ENCODE peak calls at places on chromosome 11, in nine cellular contexts. One of them, this sample, is unnamed.

GRCh38 chr11:1054143-1055108 is 17.9 kb upstream of the MUC6 start:
- DNase-seq in CD8-positive, alpha-beta memory T cell: no peak
- DNase-seq in ureter: no peak
- DNase-seq in dermis microvascular lymphatic vessel endothelial cell: no peak
- DNase-seq in putamen: no peak
- DNase-seq in brain microvascular endothelial cell: no peak
- DNase-seq in activated CD8-positive, alpha-beta memory T cell treated with anti-CD3 and anti-CD28 coated beads for 24 hours: no peak
- DNase-seq in ACHN: no peak
- DNase-seq in transverse colon: peak; percentile 87
- DNase-seq in this sample: no peak

GRCh38 chr11:109521571-109522086 is 99.6 kb downstream of the C11orf87 start:
- DNase-seq in CD8-positive, alpha-beta memory T cell: no peak
- DNase-seq in activated CD8-positive, alpha-beta memory T cell treated with anti-CD3 and anti-CD28 coated beads for 24 hours: no peak
- DNase-seq in ureter: no peak
- DNase-seq in putamen: no peak
- DNase-seq in dermis microvascular lymphatic vessel endothelial cell: no peak
- DNase-seq in transverse colon: no peak
- DNase-seq in brain microvascular endothelial cell: no peak
- DNase-seq in ACHN: no peak
- DNase-seq in this sample: no peak

GRCh38 chr11:24386551-24387404 is 110.1 kb upstream of the LUZP2 start:
- DNase-seq in putamen: no peak
- DNase-seq in dermis microvascular lymphatic vessel endothelial cell: peak; percentile 12
- DNase-seq in activated CD8-positive, alpha-beta memory T cell treated with anti-CD3 and anti-CD28 coated beads for 24 hours: no peak
- DNase-seq in ureter: no peak
- DNase-seq in transverse colon: no peak
- DNase-seq in brain microvascular endothelial cell: peak; percentile 48
- DNase-seq in ACHN: peak; percentile 35
- DNase-seq in CD8-positive, alpha-beta memory T cell: no peak
- DNase-seq in this sample: no peak

GRCh38 chr11:108112059-108112458 is 9.3 kb upstream of the ACAT1 start:
- DNase-seq in dermis microvascular lymphatic vessel endothelial cell: no peak
- DNase-seq in ureter: no peak
- DNase-seq in ACHN: no peak
- DNase-seq in activated CD8-positive, alpha-beta memory T cell treated with anti-CD3 and anti-CD28 coated beads for 24 hours: no peak
- DNase-seq in putamen: no peak
- DNase-seq in transverse colon: no peak
- DNase-seq in CD8-positive, alpha-beta memory T cell: no peak
- DNase-seq in brain microvascular endothelial cell: peak; percentile 65
- DNase-seq in this sample: no peak

GRCh38 chr11:19419813-19420212 is 179.1 kb upstream of the E2F8 start:
- DNase-seq in brain microvascular endothelial cell: no peak
- DNase-seq in ACHN: no peak
- DNase-seq in CD8-positive, alpha-beta memory T cell: no peak
- DNase-seq in putamen: no peak
- DNase-seq in activated CD8-positive, alpha-beta memory T cell treated with anti-CD3 and anti-CD28 coated beads for 24 hours: no peak
- DNase-seq in transverse colon: no peak
- DNase-seq in ureter: no peak
- DNase-seq in dermis microvascular lymphatic vessel endothelial cell: no peak
- DNase-seq in this sample: no peak

GRCh38 chr11:135027461-135027860 is 615.4 kb upstream of the B3GAT1 start:
- DNase-seq in CD8-positive, alpha-beta memory T cell: no peak
- DNase-seq in transverse colon: peak; percentile 11
- DNase-seq in brain microvascular endothelial cell: peak; percentile 42
- DNase-seq in activated CD8-positive, alpha-beta memory T cell treated with anti-CD3 and anti-CD28 coated beads for 24 hours: no peak
- DNase-seq in putamen: no peak
- DNase-seq in ACHN: peak; percentile 31
- DNase-seq in ureter: no peak
- DNase-seq in dermis microvascular lymphatic vessel endothelial cell: peak; percentile 55
- DNase-seq in this sample: no peak

GRCh38 chr11:7563269-7563668 is 49.5 kb downstream of the PPFIBP2 start:
- DNase-seq in brain microvascular endothelial cell: no peak
- DNase-seq in putamen: no peak
- DNase-seq in dermis microvascular lymphatic vessel endothelial cell: no peak
- DNase-seq in transverse colon: no peak
- DNase-seq in ureter: no peak
- DNase-seq in CD8-positive, alpha-beta memory T cell: no peak
- DNase-seq in activated CD8-positive, alpha-beta memory T cell treated with anti-CD3 and anti-CD28 coated beads for 24 hours: no peak
- DNase-seq in ACHN: no peak
- DNase-seq in this sample: no peak

GRCh38 chr11:63667993-63668392 is 3.2 kb downstream of the ATL3 start:
- DNase-seq in ACHN: peak; percentile 73
- DNase-seq in ureter: no peak
- DNase-seq in dermis microvascular lymphatic vessel endothelial cell: peak; percentile 63
- DNase-seq in putamen: no peak
- DNase-seq in activated CD8-positive, alpha-beta memory T cell treated with anti-CD3 and anti-CD28 coated beads for 24 hours: no peak
- DNase-seq in brain microvascular endothelial cell: peak; percentile 63
- DNase-seq in CD8-positive, alpha-beta memory T cell: no peak
- DNase-seq in transverse colon: no peak
- DNase-seq in this sample: no peak